ENCODE peak calls at places on chromosomes 7 and 10, in five cellular contexts. C is HCT116, S is ovary, B is adrenal gland, U is endothelial cell of umbilical vein. M is an unnamed sample.

GRCh38 chr10:27783660-27784059 is 38.0 kb upstream of the MKX start:
- DNase-seq in C (peak), S (no peak), B (no peak), U (peak), M (no peak)

GRCh38 chr7:49845626-49846025 is 72.2 kb downstream of the VWC2 start:
- DNase-seq in C (no peak), S (no peak), B (no peak), U (no peak), M (no peak)

GRCh38 chr7:50533849-50534248 is 31.4 kb downstream of the DDC start:
- DNase-seq in C (no peak), S (no peak), B (no peak), U (no peak), M (no peak)

GRCh38 chr7:3916146-3916545 is 615.1 kb downstream of the SDK1 start:
- DNase-seq in C (no peak), S (no peak), B (no peak), U (peak), M (no peak)

GRCh38 chr7:47035522-47035921 is 546.4 kb downstream of the TNS3 start:
- DNase-seq in C (no peak), S (no peak), B (no peak), U (no peak), M (no peak)

GRCh38 chr10:623477-624311 is 65.8 kb downstream of the DIP2C start:
- DNase-seq in C (no peak), S (no peak), B (no peak), U (no peak), M (no peak)

GRCh38 chr7:1715671-1716074 is 45.6 kb downstream of the ELFN1 start:
- DNase-seq in C (no peak), S (no peak), B (no peak), U (no peak), M (no peak)

GRCh38 chr10:50497758-50498157 is 126.0 kb downstream of the SGMS1 start:
- DNase-seq in C (no peak), S (no peak), B (no peak), U (no peak), M (no peak)

GRCh38 chr10:48878091-48878490 is 61.5 kb downstream of the LRRC18 start:
- DNase-seq in C (no peak), S (no peak), B (no peak), U (no peak), M (no peak)

GRCh38 chr7:43583424-43584199 is 704 bp downstream of the STK17A start:
- DNase-seq in C (no peak), S (peak), B (peak), U (peak), M (peak)

GRCh38 chr7:101944611-101945010 is 127.2 kb downstream of the CUX1 start:
- DNase-seq in C (no peak), S (no peak), B (no peak), U (no peak), M (no peak)

GRCh38 chr10:68553138-68553537 is 7.0 kb upstream of the TET1 start:
- DNase-seq in C (no peak), S (no peak), B (no peak), U (no peak), M (no peak)

GRCh38 chr7:136174477-136174876 is 197.3 kb upstream of the MTPN start:
- DNase-seq in C (no peak), S (no peak), B (no peak), U (no peak), M (no peak)

GRCh38 chr7:111290982-111291381 is 200.1 kb downstream of the LRRN3 start:
- DNase-seq in C (no peak), S (no peak), B (no peak), U (no peak), M (no peak)

GRCh38 chr7:132135986-132136385 is 440.3 kb downstream of the PLXNA4 start:
- DNase-seq in C (no peak), S (no peak), B (no peak), U (no peak), M (no peak)

GRCh38 chr10:127547997-127548396 is 1.1 kb upstream of the NPS start:
- DNase-seq in C (no peak), S (no peak), B (no peak), U (no peak), M (no peak)

GRCh38 chr10:99930731-99931550 is 78.8 kb downstream of the DNMBP start:
- DNase-seq in C (peak), S (no peak), B (no peak), U (no peak), M (no peak)

GRCh38 chr10:94602729-94603515 is 57.3 kb downstream of the HELLS start:
- DNase-seq in C (no peak), S (no peak), B (no peak), U (peak), M (no peak)

GRCh38 chr10:107806006-107806405 is 641.5 kb upstream of the SORCS1 start:
- DNase-seq in C (no peak), S (no peak), B (no peak), U (no peak), M (no peak)

GRCh38 chr10:116742367-116743265 is at the start of gene HSPA12A:
- DNase-seq in C (peak), S (peak), B (peak), U (peak), M (peak)

GRCh38 chr7:141231018-141231792 is 157.3 kb downstream of the TMEM178B start:
- DNase-seq in C (peak), S (no peak), B (peak), U (no peak), M (no peak)

GRCh38 chr10:80429521-80429966 is 21.2 kb downstream of the PRXL2A start:
- DNase-seq in C (peak), S (no peak), B (peak), U (no peak), M (no peak)

GRCh38 chr7:16189026-16189715 is 232.2 kb downstream of the CRPPA start:
- DNase-seq in C (no peak), S (no peak), B (no peak), U (no peak), M (no peak)

GRCh38 chr10:132396495-132397035 is 435 bp upstream of the PWWP2B start:
- DNase-seq in C (no peak), S (peak), B (peak), U (no peak), M (peak)

GRCh38 chr10:34957531-34957930 is 132.6 kb downstream of the CUL2 start:
- DNase-seq in C (no peak), S (no peak), B (no peak), U (no peak), M (no peak)

GRCh38 chr10:130567436-130567835 is 431.2 kb downstream of the GLRX3 start:
- DNase-seq in C (no peak), S (no peak), B (no peak), U (no peak), M (no peak)

GRCh38 chr10:130570119-130570518 is 433.9 kb downstream of the GLRX3 start:
- DNase-seq in C (no peak), S (no peak), B (no peak), U (no peak), M (no peak)

GRCh38 chr10:130571674-130572073 is 435.5 kb downstream of the GLRX3 start:
- DNase-seq in C (no peak), S (no peak), B (no peak), U (no peak), M (no peak)

GRCh38 chr10:130573446-130573845 is 437.3 kb downstream of the GLRX3 start:
- DNase-seq in C (no peak), S (no peak), B (no peak), U (no peak), M (no peak)

DNA sequence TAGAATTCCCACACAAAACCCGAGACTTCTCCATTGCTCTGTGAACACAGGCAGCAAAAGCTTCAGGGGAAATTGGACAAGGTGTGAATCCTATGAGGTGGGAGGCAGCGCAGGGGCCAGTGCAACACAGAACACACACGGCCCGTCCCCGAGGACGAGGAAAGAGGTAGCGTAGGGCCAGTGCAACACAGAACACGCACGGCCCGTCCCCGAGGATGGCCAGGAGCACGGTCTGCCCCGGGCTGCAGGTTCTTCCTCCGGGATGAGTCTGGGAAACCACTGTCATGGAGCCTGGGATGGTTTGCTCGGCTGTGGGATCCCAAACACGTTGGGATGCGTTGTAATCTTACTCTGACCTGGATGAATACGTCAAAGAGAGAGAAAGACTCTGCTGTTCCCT is 432.1 kb downstream of the GLRX3 start:
- DNase-seq in C (no peak), S (no peak), B (no peak), U (no peak), M (no peak)
- TF ChIP-seq CTCF in C (no peak), S (no peak), B (no peak), U (no peak), M (no peak)

GRCh38 chr10:110901954-110902819 is 16.8 kb downstream of the BBIP1 start:
- DNase-seq in C (peak), S (no peak), B (no peak), U (no peak), M (peak)

GRCh38 chr10:110903280-110904278 is 15.4 kb downstream of the BBIP1 start:
- DNase-seq in C (no peak), S (no peak), B (no peak), U (no peak), M (no peak)

GRCh38 chr10:110898391-110898790 is 20.6 kb downstream of the BBIP1 start:
- DNase-seq in C (no peak), S (no peak), B (no peak), U (no peak), M (no peak)

GRCh38 chr10:110897184-110897583 is 21.8 kb downstream of the BBIP1 start:
- DNase-seq in C (no peak), S (no peak), B (no peak), U (no peak), M (no peak)

DNA sequence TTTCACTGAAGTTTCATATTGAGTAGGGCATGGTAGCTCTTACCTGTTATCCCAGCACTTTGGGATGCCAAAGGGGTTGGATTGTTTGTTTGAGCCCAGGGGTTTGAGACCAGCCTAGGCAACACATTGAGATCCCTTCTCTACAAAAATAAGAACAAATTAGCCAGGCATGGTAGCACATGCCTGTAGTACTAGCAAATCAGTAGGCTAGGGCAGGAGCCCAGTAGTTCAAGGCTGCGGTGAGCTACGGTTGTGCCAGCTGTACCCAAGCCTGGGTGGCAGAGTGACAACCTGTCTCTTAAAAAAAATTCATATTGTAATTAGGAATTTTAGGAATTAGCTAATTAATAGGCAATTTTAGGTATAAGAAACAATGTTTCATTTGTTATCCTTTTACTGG is 18.0 kb downstream of the BBIP1 start:
- DNase-seq in C (no peak), S (no peak), B (no peak), U (no peak), M (no peak)
- H3K27ac ChIP-seq in C (no peak), S (no peak), B (no peak), U (no peak), M (no peak)

GRCh38 chr10:29117781-29118180 is 171.1 kb upstream of the LYZL1 start:
- DNase-seq in C (no peak), S (no peak), B (no peak), U (no peak), M (no peak)
- TF ChIP-seq POLR2A in C (no peak), S (no peak), B (no peak), U (no peak), M (no peak)

GRCh38 chr10:88404133-88404532 is 179.0 kb downstream of the RNLS start:
- DNase-seq in C (no peak), S (no peak), B (no peak), U (no peak), M (no peak)

GRCh38 chr10:88399240-88399639 is 183.9 kb downstream of the RNLS start:
- DNase-seq in C (no peak), S (no peak), B (no peak), U (no peak), M (no peak)

GRCh38 chr10:88401671-88402347 is 181.3 kb downstream of the RNLS start:
- DNase-seq in C (no peak), S (no peak), B (no peak), U (peak), M (no peak)
- TF ChIP-seq CTCF in C (peak), S (no peak), B (peak), U (peak), M (peak)

GRCh38 chr10:82277591-82277990 is 402.6 kb downstream of the NRG3 start:
- DNase-seq in C (no peak), S (no peak), B (no peak), U (peak), M (no peak)
- H3K27ac ChIP-seq in C (no peak), S (no peak), B (no peak), U (no peak), M (no peak)

GRCh38 chr7:27202741-27203134 is 2.8 kb upstream of the HOXA13 start:
- DNase-seq in C (no peak), S (no peak), B (no peak), U (no peak), M (no peak)

GRCh38 chr7:27202018-27202740 is 2.3 kb upstream of the HOXA13 start:
- DNase-seq in C (no peak), S (no peak), B (no peak), U (no peak), M (no peak)

GRCh38 chr7:27199820-27200760 is at the start of gene HOXA13:
- DNase-seq in C (peak), S (no peak), B (no peak), U (no peak), M (no peak)

GRCh38 chr7:27200761-27201230 is 905 bp upstream of the HOXA13 start:
- DNase-seq in C (no peak), S (no peak), B (no peak), U (no peak), M (no peak)

DNA sequence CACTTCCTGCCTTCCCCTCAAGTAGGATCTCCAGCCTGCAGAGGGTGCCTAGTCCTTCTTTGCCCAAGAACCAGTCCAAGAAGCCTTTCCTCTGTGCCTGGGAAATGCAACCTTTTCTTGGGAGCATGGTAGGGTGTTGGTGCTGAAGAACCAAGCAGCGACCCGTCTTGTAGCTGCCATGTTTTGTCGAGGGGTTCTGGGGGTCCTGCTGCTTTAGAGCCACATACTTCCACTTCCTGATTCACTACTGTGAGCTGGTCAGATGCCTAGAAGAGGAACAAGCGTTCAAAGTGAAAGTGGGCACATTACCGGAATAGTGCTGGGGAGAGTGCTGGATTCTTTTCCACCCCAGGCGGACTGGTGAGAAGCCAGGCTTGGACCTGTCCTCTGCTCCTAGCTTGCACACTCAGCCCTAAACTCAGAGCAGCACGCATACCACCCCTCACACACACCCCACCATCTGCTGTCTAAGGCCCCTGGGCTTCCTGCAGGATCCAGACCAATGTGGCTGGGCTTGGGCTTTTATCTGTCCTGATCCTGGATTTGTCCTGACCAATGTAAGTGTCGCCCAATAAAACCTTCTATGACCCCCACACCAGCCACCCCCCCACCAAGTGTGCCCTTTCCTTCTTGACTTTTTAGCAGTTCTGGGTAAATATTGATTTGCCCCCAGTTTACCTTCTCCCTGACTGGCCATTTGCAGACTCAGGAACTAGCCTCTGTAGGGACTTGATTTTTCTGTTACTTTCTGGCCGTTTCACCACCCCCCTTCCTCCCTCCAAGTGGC is 1.5 kb upstream of the HOXA13 start:
- DNase-seq in C (no peak), S (no peak), B (no peak), U (no peak), M (no peak)
- TF ChIP-seq POLR2A in C (no peak), S (no peak), B (no peak), U (no peak), M (no peak)

GRCh38 chr10:102604379-102604960 is 39.8 kb upstream of the TRIM8 start:
- DNase-seq in C (peak), S (peak), B (no peak), U (peak), M (no peak)
- TF ChIP-seq CTCF in C (no peak), S (no peak), B (no peak), U (no peak), M (no peak)

GRCh38 chr10:6592080-6592479 is 12.0 kb upstream of the PRKCQ start:
- DNase-seq in C (no peak), S (no peak), B (no peak), U (no peak), M (no peak)
- H3K27ac ChIP-seq in C (no peak), S (no peak), B (no peak), U (no peak), M (no peak)

DNA sequence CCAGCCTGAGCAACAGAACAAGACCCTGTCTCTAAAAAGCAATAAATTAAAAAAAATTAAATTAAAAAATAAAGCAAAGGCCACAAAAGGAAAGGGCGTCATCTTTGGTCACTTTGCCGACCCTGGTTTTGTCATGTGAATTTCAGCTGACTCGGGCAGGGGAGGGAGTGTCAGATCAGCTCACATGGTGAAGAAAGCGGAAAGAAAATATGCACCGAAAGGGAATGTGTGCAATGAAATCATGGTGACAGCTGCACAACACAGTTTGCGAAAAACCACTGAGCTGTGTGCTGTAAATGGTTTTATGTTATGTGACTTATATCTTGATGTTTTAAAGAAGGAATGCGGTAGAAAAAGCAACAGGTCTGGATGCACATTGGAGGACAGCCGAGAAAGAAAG is 39.8 kb downstream of the RCC1L start:
- DNase-seq in C (no peak), S (no peak), B (no peak), U (no peak), M (no peak)
- TF ChIP-seq POLR2A in C (no peak), S (no peak), B (no peak), U (no peak), M (no peak)

M was measured in uterus.